ENCODE peak calls at places on chromosomes 6 and 20, in eight cellular contexts. One of them, this sample, is unnamed.

GRCh38 chr20:44187763-44188709 is 1.0 kb upstream of the JPH2 start:
- DNase-seq in CD4-positive, CD25-positive, alpha-beta regulatory T cell: no peak
- DNase-seq in choroid plexus epithelial cell: peak; percentile 39
- DNase-seq in AG04449: no peak
- DNase-seq in thyroid gland: peak; percentile 81
- DNase-seq in psoas muscle: no peak
- DNase-seq in neural progenitor cell: no peak
- DNase-seq in HCT116: no peak
- DNase-seq in this sample: peak; percentile 32

GRCh38 chr6:25987845-25988244 is 25.2 kb downstream of the TRIM38 start:
- DNase-seq in HCT116: no peak
- DNase-seq in neural progenitor cell: peak; percentile 45
- DNase-seq in psoas muscle: no peak
- DNase-seq in CD4-positive, CD25-positive, alpha-beta regulatory T cell: no peak
- DNase-seq in thyroid gland: no peak
- DNase-seq in choroid plexus epithelial cell: no peak
- DNase-seq in AG04449: no peak
- DNase-seq in this sample: no peak

GRCh38 chr6:165117121-165117520 is 192.3 kb downstream of the C6orf118 start:
- DNase-seq in AG04449: no peak
- DNase-seq in psoas muscle: no peak
- DNase-seq in HCT116: no peak
- DNase-seq in choroid plexus epithelial cell: no peak
- DNase-seq in CD4-positive, CD25-positive, alpha-beta regulatory T cell: no peak
- DNase-seq in thyroid gland: no peak
- DNase-seq in neural progenitor cell: no peak
- DNase-seq in this sample: no peak

GRCh38 chr6:33960345-33961313 is 156.8 kb upstream of the MLN start:
- DNase-seq in CD4-positive, CD25-positive, alpha-beta regulatory T cell: no peak
- DNase-seq in neural progenitor cell: no peak
- DNase-seq in thyroid gland: no peak
- DNase-seq in psoas muscle: no peak
- DNase-seq in choroid plexus epithelial cell: no peak
- DNase-seq in AG04449: no peak
- DNase-seq in HCT116: no peak
- DNase-seq in this sample: no peak

GRCh38 chr6:111758608-111759293 is 114.5 kb downstream of the FYN start:
- DNase-seq in thyroid gland: peak; percentile 24
- DNase-seq in HCT116: no peak
- DNase-seq in AG04449: no peak
- DNase-seq in CD4-positive, CD25-positive, alpha-beta regulatory T cell: peak; percentile 64
- DNase-seq in psoas muscle: no peak
- DNase-seq in neural progenitor cell: no peak
- DNase-seq in choroid plexus epithelial cell: no peak
- DNase-seq in this sample: no peak

GRCh38 chr20:48875914-48876240 is 45.6 kb upstream of the ARFGEF2 start:
- DNase-seq in psoas muscle: no peak
- DNase-seq in thyroid gland: peak; percentile 64
- DNase-seq in choroid plexus epithelial cell: peak; percentile 60
- DNase-seq in neural progenitor cell: no peak
- DNase-seq in HCT116: no peak
- DNase-seq in AG04449: no peak
- DNase-seq in CD4-positive, CD25-positive, alpha-beta regulatory T cell: no peak
- DNase-seq in this sample: no peak

GRCh38 chr6:72703093-72703492 is 81.2 kb downstream of the KCNQ5 start:
- DNase-seq in psoas muscle: no peak
- DNase-seq in thyroid gland: no peak
- DNase-seq in CD4-positive, CD25-positive, alpha-beta regulatory T cell: no peak
- DNase-seq in neural progenitor cell: no peak
- DNase-seq in HCT116: no peak
- DNase-seq in choroid plexus epithelial cell: no peak
- DNase-seq in AG04449: no peak
- DNase-seq in this sample: no peak

GRCh38 chr6:166112580-166112979 is 55.1 kb downstream of the TBXT start:
- DNase-seq in CD4-positive, CD25-positive, alpha-beta regulatory T cell: no peak
- DNase-seq in choroid plexus epithelial cell: peak; percentile 50
- DNase-seq in psoas muscle: no peak
- DNase-seq in AG04449: no peak
- DNase-seq in thyroid gland: no peak
- DNase-seq in neural progenitor cell: no peak
- DNase-seq in HCT116: no peak
- DNase-seq in this sample: peak; percentile 88

GRCh38 chr20:37262516-37262915 is 902 bp upstream of the GHRH start:
- DNase-seq in HCT116: no peak
- DNase-seq in AG04449: no peak
- DNase-seq in psoas muscle: no peak
- DNase-seq in thyroid gland: no peak
- DNase-seq in choroid plexus epithelial cell: no peak
- DNase-seq in neural progenitor cell: no peak
- DNase-seq in CD4-positive, CD25-positive, alpha-beta regulatory T cell: no peak
- DNase-seq in this sample: no peak

GRCh38 chr20:1370548-1371110 is 22.2 kb downstream of the FKBP1A start:
- DNase-seq in HCT116: no peak
- DNase-seq in neural progenitor cell: no peak
- DNase-seq in choroid plexus epithelial cell: no peak
- DNase-seq in psoas muscle: no peak
- DNase-seq in CD4-positive, CD25-positive, alpha-beta regulatory T cell: no peak
- DNase-seq in thyroid gland: no peak
- DNase-seq in AG04449: peak; percentile 26
- DNase-seq in this sample: no peak

GRCh38 chr6:11795403-11795802 is 16.8 kb upstream of the ADTRP start:
- DNase-seq in choroid plexus epithelial cell: no peak
- DNase-seq in neural progenitor cell: no peak
- DNase-seq in thyroid gland: no peak
- DNase-seq in HCT116: no peak
- DNase-seq in CD4-positive, CD25-positive, alpha-beta regulatory T cell: no peak
- DNase-seq in psoas muscle: no peak
- DNase-seq in AG04449: no peak
- DNase-seq in this sample: no peak

GRCh38 chr6:16354692-16355091 is 116.3 kb downstream of the GMPR start:
- DNase-seq in AG04449: no peak
- DNase-seq in CD4-positive, CD25-positive, alpha-beta regulatory T cell: no peak
- DNase-seq in choroid plexus epithelial cell: peak; percentile 64
- DNase-seq in psoas muscle: no peak
- DNase-seq in HCT116: no peak
- DNase-seq in thyroid gland: no peak
- DNase-seq in neural progenitor cell: no peak
- DNase-seq in this sample: no peak

GRCh38 chr20:63472159-63472811 is at the start of gene KCNQ2:
- DNase-seq in AG04449: no peak
- DNase-seq in psoas muscle: no peak
- DNase-seq in CD4-positive, CD25-positive, alpha-beta regulatory T cell: no peak
- DNase-seq in thyroid gland: no peak
- DNase-seq in neural progenitor cell: peak; percentile 74
- DNase-seq in choroid plexus epithelial cell: no peak
- DNase-seq in HCT116: peak; percentile 32
- DNase-seq in this sample: no peak
- H3K4me3 ChIP-seq in AG04449: no peak within 1 kb of the TSS
- H3K4me3 ChIP-seq in psoas muscle: no peak within 1 kb of the TSS
- H3K4me3 ChIP-seq in CD4-positive, CD25-positive, alpha-beta regulatory T cell: no peak within 1 kb of the TSS
- H3K4me3 ChIP-seq in thyroid gland: no peak within 1 kb of the TSS
- H3K4me3 ChIP-seq in neural progenitor cell: peak within 1 kb of the TSS; percentile 93
- H3K4me3 ChIP-seq in choroid plexus epithelial cell: no peak within 1 kb of the TSS
- H3K4me3 ChIP-seq in HCT116: peak within 1 kb of the TSS; percentile 77
- H3K4me3 ChIP-seq in this sample: no peak within 1 kb of the TSS

DNA sequence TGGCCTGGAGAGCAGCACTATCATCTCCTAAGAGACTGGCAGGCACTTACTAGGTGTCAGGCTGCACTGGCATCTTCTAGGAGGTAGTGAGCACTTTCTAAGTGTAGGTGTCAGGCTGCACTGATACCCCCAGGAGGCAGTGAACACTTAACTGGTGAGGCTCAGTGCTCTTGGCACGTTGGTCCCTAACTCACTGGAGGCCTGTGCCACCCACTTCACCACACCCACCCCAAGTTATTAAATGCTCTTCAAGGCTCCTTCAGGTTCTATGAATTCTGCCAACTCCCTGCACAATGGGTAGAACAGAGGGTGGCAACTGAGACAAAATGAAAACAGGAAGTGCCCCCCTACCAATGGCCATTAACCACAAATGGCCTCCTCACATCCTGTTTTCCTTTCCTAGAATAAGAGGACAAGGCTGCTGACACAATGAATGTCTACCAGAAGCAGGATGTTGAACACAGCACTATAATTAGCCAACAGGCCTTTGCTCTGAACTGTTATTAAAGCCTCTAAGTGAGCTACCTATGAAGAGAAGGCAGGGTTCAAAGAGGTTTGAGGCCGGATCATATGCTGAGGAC is 29.4 kb downstream of the NCOA5 start:
- DNase-seq in psoas muscle: no peak
- DNase-seq in thyroid gland: no peak
- DNase-seq in CD4-positive, CD25-positive, alpha-beta regulatory T cell: peak; percentile 34
- DNase-seq in HCT116: no peak
- DNase-seq in AG04449: no peak
- DNase-seq in neural progenitor cell: no peak
- DNase-seq in choroid plexus epithelial cell: no peak
- DNase-seq in this sample: no peak
- H3K4me3 ChIP-seq in psoas muscle: no peak overlapping the region
- H3K4me3 ChIP-seq in thyroid gland: no peak overlapping the region
- H3K4me3 ChIP-seq in CD4-positive, CD25-positive, alpha-beta regulatory T cell: peak overlapping the region; percentile 51
- H3K4me3 ChIP-seq in HCT116: no peak overlapping the region
- H3K4me3 ChIP-seq in AG04449: no peak overlapping the region
- H3K4me3 ChIP-seq in neural progenitor cell: no peak overlapping the region
- H3K4me3 ChIP-seq in choroid plexus epithelial cell: no peak overlapping the region
- H3K4me3 ChIP-seq in this sample: no peak overlapping the region

DNA sequence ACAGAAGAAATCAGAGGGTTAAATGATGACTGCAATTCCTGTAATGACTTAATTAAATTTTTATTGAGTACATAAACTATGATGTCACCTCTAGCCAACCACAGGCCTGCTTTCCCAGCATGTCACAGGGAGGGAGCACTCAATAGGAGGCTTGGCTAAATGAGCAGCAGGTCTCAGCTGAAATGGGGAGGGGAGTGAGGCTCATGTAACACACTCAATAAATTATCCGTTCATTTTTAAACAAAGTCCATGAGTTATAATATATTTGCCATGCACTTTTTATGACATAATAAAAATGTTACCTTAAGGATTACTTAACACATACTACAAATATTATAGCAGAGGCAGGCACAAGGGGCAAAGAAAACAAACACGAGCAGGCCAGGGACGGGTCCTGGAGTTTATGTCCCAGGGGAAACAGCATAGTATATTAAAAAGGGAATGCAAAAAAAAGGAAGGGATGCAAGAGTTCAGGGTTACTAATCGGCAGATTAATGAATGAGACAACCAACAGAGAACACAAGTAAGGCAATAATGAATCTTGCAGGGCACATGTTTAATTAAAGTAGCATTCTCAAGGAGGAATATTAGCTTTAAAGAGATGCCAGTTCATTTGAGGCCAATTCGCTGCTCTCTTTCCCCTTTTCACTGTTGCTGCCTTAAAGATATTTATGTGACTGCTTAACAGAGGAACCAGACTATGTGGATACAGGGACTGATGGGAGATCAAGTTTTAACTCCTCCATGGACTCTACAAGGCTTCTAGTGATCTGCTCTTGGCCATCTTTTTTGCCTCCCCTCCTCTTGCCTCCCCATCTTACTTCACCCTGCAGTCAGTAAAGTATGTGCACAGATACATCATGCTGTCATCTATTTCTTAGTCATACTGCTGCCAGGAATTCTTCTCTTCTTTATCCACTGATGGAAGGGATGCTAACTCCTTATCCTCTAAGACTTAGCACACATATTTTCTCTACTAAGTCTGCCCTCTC is 27.3 kb upstream of the FAM83C start:
- DNase-seq in choroid plexus epithelial cell: peak; percentile 76
- DNase-seq in AG04449: no peak
- DNase-seq in psoas muscle: no peak
- DNase-seq in HCT116: no peak
- DNase-seq in CD4-positive, CD25-positive, alpha-beta regulatory T cell: no peak
- DNase-seq in neural progenitor cell: no peak
- DNase-seq in thyroid gland: no peak
- DNase-seq in this sample: peak; percentile 75
- H3K4me3 ChIP-seq in choroid plexus epithelial cell: no peak overlapping the region
- H3K4me3 ChIP-seq in AG04449: no peak overlapping the region
- H3K4me3 ChIP-seq in psoas muscle: no peak overlapping the region
- H3K4me3 ChIP-seq in HCT116: peak overlapping the region; percentile 8
- H3K4me3 ChIP-seq in CD4-positive, CD25-positive, alpha-beta regulatory T cell: no peak overlapping the region
- H3K4me3 ChIP-seq in neural progenitor cell: no peak overlapping the region
- H3K4me3 ChIP-seq in thyroid gland: no peak overlapping the region
- H3K4me3 ChIP-seq in this sample: no peak overlapping the region

GRCh38 chr6:141562801-141563763 is 569.6 kb upstream of the GJE1 start:
- DNase-seq in AG04449: peak; percentile 65
- DNase-seq in thyroid gland: peak; percentile 69
- DNase-seq in neural progenitor cell: peak; percentile 80
- DNase-seq in CD4-positive, CD25-positive, alpha-beta regulatory T cell: peak; percentile 74
- DNase-seq in psoas muscle: peak; percentile 41
- DNase-seq in HCT116: peak; percentile 73
- DNase-seq in choroid plexus epithelial cell: peak; percentile 97
- DNase-seq in this sample: peak; percentile 95
- H3K4me3 ChIP-seq in AG04449: no peak overlapping the region
- H3K4me3 ChIP-seq in thyroid gland: no peak overlapping the region
- H3K4me3 ChIP-seq in neural progenitor cell: no peak overlapping the region
- H3K4me3 ChIP-seq in CD4-positive, CD25-positive, alpha-beta regulatory T cell: peak overlapping the region; percentile 78
- H3K4me3 ChIP-seq in psoas muscle: peak overlapping the region; percentile 59
- H3K4me3 ChIP-seq in HCT116: no peak overlapping the region
- H3K4me3 ChIP-seq in choroid plexus epithelial cell: peak overlapping the region; percentile 18
- H3K4me3 ChIP-seq in this sample: no peak overlapping the region

GRCh38 chr6:4351857-4352669 is 216.7 kb upstream of the ECI2 start:
- DNase-seq in neural progenitor cell: peak; percentile 14
- DNase-seq in HCT116: peak; percentile 36
- DNase-seq in psoas muscle: peak; percentile 86
- DNase-seq in CD4-positive, CD25-positive, alpha-beta regulatory T cell: no peak
- DNase-seq in AG04449: peak; percentile 89
- DNase-seq in choroid plexus epithelial cell: peak; percentile 91
- DNase-seq in thyroid gland: peak; percentile 50
- DNase-seq in this sample: peak; percentile 93

GRCh38 chr6:4349931-4350330 is 214.6 kb upstream of the ECI2 start:
- DNase-seq in thyroid gland: no peak
- DNase-seq in psoas muscle: no peak
- DNase-seq in choroid plexus epithelial cell: no peak
- DNase-seq in neural progenitor cell: no peak
- DNase-seq in CD4-positive, CD25-positive, alpha-beta regulatory T cell: no peak
- DNase-seq in AG04449: no peak
- DNase-seq in HCT116: no peak
- DNase-seq in this sample: no peak

GRCh38 chr6:4352731-4353130 is 217.4 kb upstream of the ECI2 start:
- DNase-seq in AG04449: no peak
- DNase-seq in choroid plexus epithelial cell: no peak
- DNase-seq in psoas muscle: no peak
- DNase-seq in CD4-positive, CD25-positive, alpha-beta regulatory T cell: no peak
- DNase-seq in thyroid gland: no peak
- DNase-seq in neural progenitor cell: no peak
- DNase-seq in HCT116: no peak
- DNase-seq in this sample: peak; percentile 9

GRCh38 chr6:4350571-4351505 is 215.5 kb upstream of the ECI2 start:
- DNase-seq in psoas muscle: no peak
- DNase-seq in neural progenitor cell: no peak
- DNase-seq in choroid plexus epithelial cell: peak; percentile 67
- DNase-seq in thyroid gland: peak; percentile 10
- DNase-seq in HCT116: no peak
- DNase-seq in CD4-positive, CD25-positive, alpha-beta regulatory T cell: no peak
- DNase-seq in AG04449: no peak
- DNase-seq in this sample: peak; percentile 38

DNA sequence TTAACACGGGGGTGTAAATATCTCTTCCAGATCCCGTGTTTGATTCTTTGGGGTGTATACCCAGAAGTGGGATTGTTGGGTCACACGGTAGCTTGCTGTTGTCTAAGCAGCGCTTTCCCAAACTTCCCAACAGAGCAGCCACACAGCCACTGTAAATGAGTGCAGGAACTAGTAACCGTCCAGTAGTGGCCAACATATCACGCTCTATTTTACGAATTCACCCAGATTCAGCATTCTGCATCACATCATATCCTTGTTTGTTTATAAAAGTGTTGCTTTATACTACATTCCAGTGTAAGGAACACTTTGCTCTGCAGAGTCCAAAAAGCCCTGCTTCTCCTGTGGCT is 216.1 kb upstream of the ECI2 start:
- DNase-seq in thyroid gland: no peak
- DNase-seq in HCT116: no peak
- DNase-seq in neural progenitor cell: no peak
- DNase-seq in psoas muscle: no peak
- DNase-seq in choroid plexus epithelial cell: no peak
- DNase-seq in AG04449: no peak
- DNase-seq in CD4-positive, CD25-positive, alpha-beta regulatory T cell: no peak
- DNase-seq in this sample: no peak
- H3K4me3 ChIP-seq in thyroid gland: no peak overlapping the region
- H3K4me3 ChIP-seq in HCT116: peak overlapping the region; percentile 61
- H3K4me3 ChIP-seq in neural progenitor cell: no peak overlapping the region
- H3K4me3 ChIP-seq in psoas muscle: peak overlapping the region; percentile 56
- H3K4me3 ChIP-seq in choroid plexus epithelial cell: no peak overlapping the region
- H3K4me3 ChIP-seq in AG04449: peak overlapping the region; percentile 20
- H3K4me3 ChIP-seq in CD4-positive, CD25-positive, alpha-beta regulatory T cell: no peak overlapping the region
- H3K4me3 ChIP-seq in this sample: no peak overlapping the region